ENCODE peak calls at places on chromosomes 5 and 9, in six cellular contexts. O is NCI-H1105 treated with DMSO at 0.1 percent for 48 hours, T is WERI-Rb-1, W is RPMI7951, P is nephron progenitor cell, R is A549. B is an unnamed sample.

GRCh38 chr9:8388132-8388531 is 588.6 kb upstream of the DMAC1 start:
- DNase-seq in O (no peak), P (no peak), W (no peak), T (no peak), R (no peak), B (no peak)

GRCh38 chr9:86500667-86501435 is 146.6 kb upstream of the TUT7 start:
- DNase-seq in P (no peak), O (no peak), T (no peak), R (peak), W (peak), B (no peak)

GRCh38 chr5:168356592-168356991 is 65.1 kb downstream of the WWC1 start:
- DNase-seq in O (peak), R (no peak), P (no peak), W (no peak), T (no peak), B (no peak)

GRCh38 chr5:15717002-15717401 is 217.0 kb downstream of the FBXL7 start:
- DNase-seq in O (no peak), W (no peak), R (no peak), P (no peak), T (no peak), B (no peak)

GRCh38 chr9:85432599-85432998 is 309.2 kb downstream of the AGTPBP1 start:
- DNase-seq in O (no peak), W (no peak), R (no peak), P (no peak), T (no peak), B (no peak)

GRCh38 chr5:170439246-170439943 is 50.2 kb upstream of the KCNMB1 start:
- DNase-seq in W (no peak), O (no peak), T (no peak), R (no peak), P (no peak), B (no peak)

GRCh38 chr9:22117511-22118388 is 108.6 kb upstream of the CDKN2B start:
- DNase-seq in O (no peak), P (peak), W (peak), R (no peak), T (no peak), B (no peak)

GRCh38 chr5:169080352-169080938 is 220.5 kb downstream of the SLIT3 start:
- DNase-seq in T (no peak), R (no peak), P (no peak), O (no peak), W (no peak), B (no peak)

GRCh38 chr5:139915834-139916233 is 120.2 kb downstream of the PSD2 start:
- DNase-seq in W (no peak), O (no peak), T (no peak), R (no peak), P (no peak), B (no peak)

GRCh38 chr5:168681556-168682183 is 102.5 kb upstream of the PANK3 start:
- DNase-seq in P (no peak), W (no peak), R (no peak), O (no peak), T (no peak), B (peak)

GRCh38 chr5:135977375-135977928 is 22.7 kb upstream of the LECT2 start:
- DNase-seq in R (peak), O (no peak), W (peak), T (peak), P (peak), B (peak)

GRCh38 chr9:2570615-2571479 is 50.7 kb upstream of the VLDLR start:
- DNase-seq in P (no peak), R (peak), T (no peak), W (peak), O (peak), B (peak)

GRCh38 chr5:141867139-141867538 is 11.1 kb downstream of the PCDH1 start:
- DNase-seq in W (no peak), O (no peak), P (no peak), T (no peak), R (no peak), B (no peak)

GRCh38 chr5:170525450-170526211 is 21.8 kb downstream of the KCNIP1 start:
- DNase-seq in T (no peak), P (no peak), O (no peak), R (no peak), W (no peak), B (no peak)

GRCh38 chr5:137401946-137402345 is 97.2 kb downstream of the SPOCK1 start:
- DNase-seq in O (no peak), T (no peak), R (no peak), W (no peak), P (no peak), B (no peak)

GRCh38 chr9:79764377-79764776 is 192.6 kb downstream of the TLE4 start:
- DNase-seq in T (no peak), P (no peak), R (peak), O (no peak), W (peak), B (no peak)

GRCh38 chr5:133343196-133343595 is 269.1 kb downstream of the FSTL4 start:
- DNase-seq in W (no peak), P (no peak), T (no peak), R (no peak), O (no peak), B (no peak)

GRCh38 chr9:131731237-131731995 is 8.5 kb downstream of the RAPGEF1 start:
- DNase-seq in P (no peak), R (no peak), O (no peak), T (no peak), W (no peak), B (no peak)

GRCh38 chr5:109805472-109805871 is 115.7 kb downstream of the MAN2A1 start:
- DNase-seq in O (no peak), P (no peak), R (no peak), W (peak), T (no peak), B (peak)

GRCh38 chr9:96020300-96020821 is 144.9 kb downstream of the ERCC6L2 start:
- DNase-seq in W (no peak), T (no peak), O (no peak), P (no peak), R (no peak), B (no peak)

GRCh38 chr5:52604151-52604550 is 183.6 kb upstream of the ITGA1 start:
- DNase-seq in T (no peak), O (no peak), P (no peak), W (no peak), R (no peak), B (no peak)

GRCh38 chr5:36374275-36374862 is 72.7 kb upstream of the RANBP3L start:
- DNase-seq in T (no peak), R (no peak), P (no peak), O (no peak), W (peak), B (no peak)

GRCh38 chr9:15372385-15373200 is 50.1 kb upstream of the SNAPC3 start:
- DNase-seq in W (no peak), T (no peak), R (no peak), P (no peak), O (no peak), B (no peak)

GRCh38 chr9:129996161-129996849 is 46.7 kb downstream of the FNBP1 start:
- DNase-seq in P (no peak), O (no peak), W (no peak), R (no peak), T (no peak), B (no peak)

GRCh38 chr5:91928751-91929521 is 545.8 kb upstream of the ARRDC3 start:
- DNase-seq in O (peak), R (peak), W (peak), P (no peak), T (no peak), B (no peak)

GRCh38 chr9:33354651-33355211 is 47.6 kb downstream of the AQP7 start:
- DNase-seq in O (no peak), R (no peak), T (no peak), P (no peak), W (no peak), B (no peak)

GRCh38 chr9:96071245-96072124 is 196.0 kb downstream of the ERCC6L2 start:
- DNase-seq in T (peak), R (peak), P (no peak), O (no peak), W (no peak), B (peak)

GRCh38 chr9:15155826-15156225 is 151.2 kb downstream of the TTC39B start:
- DNase-seq in T (no peak), R (no peak), W (no peak), O (peak), P (no peak), B (peak)

GRCh38 chr9:73347123-73347522 is 195.5 kb downstream of the ANXA1 start:
- DNase-seq in O (no peak), R (no peak), W (no peak), P (no peak), T (no peak), B (no peak)

GRCh38 chr9:93128011-93128714 is 5.9 kb downstream of the NINJ1 start:
- DNase-seq in W (no peak), P (no peak), O (no peak), R (no peak), T (no peak), B (no peak)

B was measured in dermis microvascular lymphatic vessel endothelial cell.